ENCODE peak calls at places on chromosomes 5 and 9, in six cellular contexts. T, C, E, J, F and Z are unnamed samples.
A peak's percentile ranks its signal among the peaks of the same experiment; 100 is the strongest.

GRCh38 chr5:36722913-36723312 is 116.5 kb downstream of the SLC1A3 start:
- DNase-seq in E (no peak), J (no peak), C (no peak), F (peak; percentile 26), T (no peak), Z (no peak)

GRCh38 chr5:56211298-56211865 is 21.7 kb downstream of the ANKRD55 start:
- DNase-seq in C (no peak), T (no peak), E (no peak), J (no peak), F (peak; percentile 91), Z (no peak)

GRCh38 chr5:126525630-126526245 is 69.3 kb downstream of the ALDH7A1 start:
- DNase-seq in E (no peak), J (peak; percentile 19), F (peak; percentile 53), T (no peak), C (no peak), Z (no peak)

GRCh38 chr9:88782931-88783451 is 208.3 kb upstream of the S1PR3 start:
- DNase-seq in E (no peak), J (no peak), T (no peak), C (no peak), F (peak; percentile 87), Z (no peak)

GRCh38 chr5:41661221-41661620 is 150.8 kb upstream of the PLCXD3 start:
- DNase-seq in C (no peak), T (no peak), E (no peak), F (no peak), J (no peak), Z (no peak)

GRCh38 chr5:139654875-139655491 is 6.8 kb downstream of the CXXC5 start:
- DNase-seq in E (no peak), F (no peak), J (peak; percentile 79), C (no peak), T (peak; percentile 48), Z (no peak)

GRCh38 chr5:149412783-149413476 is 33.8 kb upstream of the IL17B start:
- DNase-seq in F (no peak), J (no peak), E (no peak), C (no peak), T (no peak), Z (no peak)

GRCh38 chr5:42811591-42812392 is at the start of gene SELENOP:
- DNase-seq in J (peak; percentile 48), C (peak; percentile 57), T (no peak), E (peak; percentile 79), F (peak; percentile 60), Z (peak; percentile 35)

GRCh38 chr5:173573126-173573960 is 43.1 kb downstream of the BOD1 start:
- DNase-seq in C (peak; percentile 32), T (peak; percentile 92), E (peak; percentile 53), J (peak; percentile 95), F (peak; percentile 47), Z (peak; percentile 93)

GRCh38 chr5:146772881-146773440 is 105.6 kb downstream of the PPP2R2B start:
- DNase-seq in J (no peak), T (no peak), F (no peak), C (no peak), E (no peak), Z (no peak)

GRCh38 chr5:137624786-137625349 is 111.0 kb downstream of the KLHL3 start:
- DNase-seq in J (no peak), T (no peak), E (no peak), F (no peak), C (no peak), Z (no peak)

GRCh38 chr5:116378007-116378831 is 196.4 kb downstream of the SEMA6A start:
- DNase-seq in F (no peak), E (no peak), C (peak; percentile 80), T (no peak), J (no peak), Z (peak; percentile 10)

GRCh38 chr5:169072223-169072622 is 228.7 kb downstream of the SLIT3 start:
- DNase-seq in J (no peak), F (no peak), C (no peak), E (no peak), T (no peak), Z (no peak)

GRCh38 chr9:116421006-116421538 is 266.0 kb upstream of the TRIM32 start:
- DNase-seq in E (no peak), F (peak; percentile 81), C (no peak), T (no peak), J (no peak), Z (no peak)

GRCh38 chr9:23814243-23814642 is 11.8 kb downstream of the ELAVL2 start:
- DNase-seq in T (no peak), E (no peak), C (no peak), F (no peak), J (no peak), Z (no peak)

GRCh38 chr5:144644317-144644716 is 473.6 kb downstream of the KCTD16 start:
- DNase-seq in C (no peak), E (no peak), F (no peak), T (no peak), J (no peak), Z (no peak)

GRCh38 chr5:131406076-131406475 is 142.2 kb downstream of the CDC42SE2 start:
- DNase-seq in C (no peak), J (no peak), E (no peak), T (no peak), F (no peak), Z (no peak)

GRCh38 chr5:157591766-157592165 is 16.2 kb upstream of the ADAM19 start:
- DNase-seq in T (no peak), E (no peak), J (no peak), F (no peak), C (no peak), Z (no peak)

GRCh38 chr9:2939368-2939767 is 95.5 kb upstream of the PUM3 start:
- DNase-seq in F (no peak), C (no peak), T (no peak), E (no peak), J (no peak), Z (no peak)

GRCh38 chr9:110161940-110162339 is 46.0 kb downstream of the C9orf152 start:
- DNase-seq in T (no peak), J (no peak), C (no peak), E (no peak), F (no peak), Z (no peak)

GRCh38 chr5:180056153-180056552 is 15.4 kb downstream of the RNF130 start:
- DNase-seq in J (no peak), F (no peak), C (no peak), E (no peak), T (no peak), Z (no peak)

GRCh38 chr5:59133801-59134261 is 551.0 kb downstream of the RAB3C start:
- DNase-seq in J (no peak), E (no peak), C (no peak), T (no peak), F (peak; percentile 96), Z (peak; percentile 21)